ENCODE peak calls at places on chromosome 3, in six cellular contexts. D is HEK293T, Q is IMR-90, X is HepG2, J is K562, F is GM12878. H is an unnamed sample.

GRCh38 chr3:152100491-152101086 is 168.1 kb upstream of the MBNL1 start:
- DNase-seq in D (no peak), Q (no peak), X (no peak), J (no peak), F (peak), H (no peak)

GRCh38 chr3:64143399-64144130 is 81.7 kb downstream of the PRICKLE2 start:
- DNase-seq in D (no peak), Q (peak), X (no peak), J (no peak), F (no peak), H (no peak)

GRCh38 chr3:86937306-86937791 is 53.6 kb downstream of the VGLL3 start:
- DNase-seq in D (no peak), Q (peak), X (no peak), J (no peak), F (no peak), H (no peak)

GRCh38 chr3:127101411-127102067 is 91.4 kb upstream of the PRR23E start:
- DNase-seq in D (no peak), Q (no peak), X (no peak), J (no peak), F (no peak), H (no peak)

GRCh38 chr3:149673393-149673792 is 15.6 kb upstream of the WWTR1 start:
- DNase-seq in D (no peak), Q (peak), X (no peak), J (no peak), F (no peak), H (no peak)

GRCh38 chr3:173823911-173824460 is 426.4 kb downstream of the NLGN1 start:
- DNase-seq in D (no peak), Q (peak), X (no peak), J (no peak), F (no peak), H (no peak)

GRCh38 chr3:112132975-112133448 is at the start of gene GCSAM:
- DNase-seq in D (no peak), Q (no peak), X (no peak), J (no peak), F (peak), H (no peak)

GRCh38 chr3:124845406-124845805 is 41.8 kb downstream of the ITGB5 start:
- DNase-seq in D (no peak), Q (peak), X (no peak), J (no peak), F (no peak), H (no peak)

GRCh38 chr3:127407026-127407939 is 119.4 kb upstream of the PRR20G start:
- DNase-seq in D (no peak), Q (no peak), X (no peak), J (no peak), F (no peak), H (no peak)

GRCh38 chr3:155744091-155744625 is 713 bp downstream of the PLCH1 start:
- DNase-seq in D (peak), Q (peak), X (peak), J (peak), F (no peak), H (peak)

GRCh38 chr3:118573922-118574321 is 460.7 kb downstream of the IGSF11 start:
- DNase-seq in D (no peak), Q (no peak), X (no peak), J (no peak), F (no peak), H (no peak)

GRCh38 chr3:190120161-190121060 is at the start of gene P3H2:
- DNase-seq in D (peak), Q (peak), X (peak), J (no peak), F (no peak), H (peak)

GRCh38 chr3:107218864-107219269 is 158.4 kb upstream of the CCDC54 start:
- DNase-seq in D (no peak), Q (no peak), X (no peak), J (no peak), F (no peak), H (no peak)

GRCh38 chr3:33355611-33356010 is 78.4 kb downstream of the FBXL2 start:
- DNase-seq in D (peak), Q (peak), X (no peak), J (peak), F (no peak), H (no peak)

GRCh38 chr3:197352382-197352781 is 54.0 kb upstream of the DLG1 start:
- DNase-seq in D (no peak), Q (peak), X (no peak), J (no peak), F (no peak), H (no peak)

GRCh38 chr3:191136347-191136746 is 62.7 kb upstream of the OSTN start:
- DNase-seq in D (peak), Q (peak), X (peak), J (no peak), F (no peak), H (no peak)

GRCh38 chr3:49790626-49791411 is 4.5 kb upstream of the IP6K1 start:
- DNase-seq in D (no peak), Q (no peak), X (no peak), J (peak), F (no peak), H (no peak)

GRCh38 chr3:65604863-65605526 is 433.7 kb downstream of the MAGI1 start:
- DNase-seq in D (no peak), Q (peak), X (no peak), J (peak), F (no peak), H (no peak)

GRCh38 chr3:86869536-86869935 is 121.4 kb downstream of the VGLL3 start:
- DNase-seq in D (no peak), Q (no peak), X (no peak), J (no peak), F (no peak), H (no peak)

GRCh38 chr3:115706311-115706829 is 83.1 kb downstream of the GAP43 start:
- DNase-seq in D (no peak), Q (peak), X (peak), J (no peak), F (no peak), H (no peak)

GRCh38 chr3:122978569-122978968 is 49.0 kb downstream of the SEMA5B start:
- DNase-seq in D (no peak), Q (no peak), X (no peak), J (no peak), F (no peak), H (no peak)

GRCh38 chr3:141291610-141292345 is 60.2 kb downstream of the PXYLP1 start:
- DNase-seq in D (no peak), Q (no peak), X (no peak), J (no peak), F (no peak), H (no peak)

GRCh38 chr3:128681277-128681829 is 30.7 kb upstream of the RPN1 start:
- DNase-seq in D (no peak), Q (no peak), X (no peak), J (no peak), F (no peak), H (no peak)

GRCh38 chr3:58659051-58659675 is 7.4 kb downstream of the FAM3D start:
- DNase-seq in D (peak), Q (peak), X (peak), J (peak), F (no peak), H (peak)

GRCh38 chr3:184748219-184749135 is 36.6 kb upstream of the MAGEF1 start:
- DNase-seq in D (no peak), Q (peak), X (peak), J (peak), F (peak), H (peak)

GRCh38 chr3:141729240-141729639 is 8.9 kb upstream of the RNF7 start:
- DNase-seq in D (no peak), Q (no peak), X (no peak), J (no peak), F (no peak), H (no peak)

GRCh38 chr3:170689218-170689874 is 103.5 kb upstream of the SLC7A14 start:
- DNase-seq in D (no peak), Q (peak), X (no peak), J (no peak), F (no peak), H (peak)

GRCh38 chr3:43638594-43639447 is 17.0 kb upstream of the ANO10 start:
- DNase-seq in D (peak), Q (peak), X (no peak), J (peak), F (no peak), H (peak)

GRCh38 chr3:23668430-23668904 is 137.3 kb upstream of the UBE2E1 start:
- DNase-seq in D (no peak), Q (peak), X (no peak), J (no peak), F (no peak), H (peak)

DNA sequence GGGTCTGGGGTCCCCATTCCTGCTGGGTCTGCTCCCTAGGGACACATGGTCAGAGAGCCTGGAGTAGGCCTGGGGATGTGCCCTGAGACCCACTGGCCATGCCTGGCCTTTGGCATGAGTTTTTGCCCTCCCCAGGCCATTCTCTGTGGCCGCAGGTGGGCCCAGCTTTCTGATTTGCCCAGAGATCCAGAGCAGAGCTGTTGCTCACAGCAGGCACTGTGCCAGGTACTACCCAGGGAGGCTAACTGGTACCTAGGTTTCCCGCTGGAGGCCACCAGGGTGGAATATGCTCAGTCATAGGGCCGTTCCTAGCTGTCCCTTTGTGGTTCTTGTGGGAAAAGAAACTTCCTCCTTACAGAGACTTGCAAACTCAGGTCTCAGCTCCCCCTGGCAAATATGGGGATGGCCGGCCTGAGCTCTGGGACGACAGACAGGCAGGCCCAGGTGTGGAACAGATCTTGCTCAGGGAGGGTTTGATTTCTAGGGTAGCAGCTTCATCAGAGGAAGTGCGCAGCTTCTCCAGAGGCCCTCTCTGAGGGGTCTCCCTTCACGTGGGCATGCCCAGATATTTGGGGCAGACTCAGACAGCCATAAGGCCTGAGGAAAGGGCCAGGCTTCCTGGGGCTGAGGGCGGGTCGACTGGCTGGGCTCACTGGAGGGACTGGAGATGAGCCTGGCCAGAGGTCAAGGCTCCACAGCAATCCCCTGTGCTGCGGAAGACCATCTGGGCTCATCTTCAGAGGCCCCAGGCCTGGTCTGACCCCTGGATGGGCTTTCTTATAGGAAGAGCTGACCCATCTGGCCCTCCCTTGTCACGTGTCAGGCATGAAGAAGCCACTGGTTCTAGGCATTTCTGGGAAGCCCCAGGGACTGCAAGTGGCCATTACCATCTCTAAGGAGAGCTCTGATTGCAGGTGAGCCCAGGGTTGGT is 28.0 kb downstream of the ACAA1 start:
- DNase-seq in D (no peak), Q (no peak), X (no peak), J (no peak), F (no peak), H (no peak)
- TF ChIP-seq BHLHE40 in D (no peak), Q (no peak), X (no peak), J (no peak), F (no peak), H (no peak)

GRCh38 chr3:138381413-138381901 is 33.1 kb downstream of the MRAS start:
- DNase-seq in D (no peak), Q (peak), X (no peak), J (no peak), F (no peak), H (no peak)

GRCh38 chr3:138378990-138379389 is 30.6 kb downstream of the MRAS start:
- DNase-seq in D (no peak), Q (no peak), X (peak), J (no peak), F (no peak), H (no peak)

GRCh38 chr3:138383715-138384114 is 35.3 kb downstream of the MRAS start:
- DNase-seq in D (no peak), Q (no peak), X (no peak), J (no peak), F (no peak), H (no peak)

GRCh38 chr3:138384971-138385370 is 36.6 kb downstream of the MRAS start:
- DNase-seq in D (no peak), Q (no peak), X (peak), J (no peak), F (no peak), H (no peak)

DNA sequence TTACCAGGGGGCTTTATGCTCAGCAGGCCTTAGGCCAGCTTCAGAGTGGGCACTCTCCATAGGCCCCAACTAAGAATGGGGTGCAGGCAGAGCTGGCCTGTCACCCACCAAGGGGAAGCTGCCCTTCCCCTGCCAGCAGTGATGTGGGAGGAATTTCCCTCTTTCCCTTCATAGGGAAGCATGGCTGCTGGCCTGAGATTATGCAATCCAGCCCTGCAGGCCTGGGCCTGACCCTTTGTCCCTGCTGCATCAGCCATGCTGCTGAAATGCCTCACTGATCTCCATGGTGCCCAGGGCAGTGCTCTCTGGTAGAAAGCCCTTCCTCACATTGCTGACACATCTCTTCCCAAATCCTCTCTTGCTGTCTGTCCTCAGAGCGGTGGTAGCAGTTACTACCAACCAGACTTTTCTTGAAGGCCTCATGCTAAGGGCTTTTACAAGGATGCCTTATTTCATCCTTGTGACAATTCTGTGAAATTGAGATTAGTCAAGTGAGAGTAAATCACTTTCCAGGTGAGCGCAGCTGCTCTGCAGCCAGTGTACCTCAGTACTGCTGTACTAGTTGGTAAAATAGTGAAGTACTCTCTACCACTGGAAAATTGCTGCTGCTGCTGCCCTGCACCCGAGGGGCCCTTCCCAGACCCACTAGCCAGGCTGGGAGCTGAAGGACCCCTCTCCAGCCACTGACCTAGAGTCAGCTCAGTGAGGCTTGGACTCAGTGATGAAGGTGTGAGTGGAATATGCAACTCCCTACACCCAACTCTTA is 33.8 kb downstream of the MRAS start:
- DNase-seq in D (no peak), Q (peak), X (peak), J (no peak), F (no peak), H (no peak)
- TF ChIP-seq BHLHE40 in D (no peak), Q (no peak), X (no peak), J (no peak), F (no peak), H (no peak)

GRCh38 chr3:186165331-186165730 is 56.4 kb upstream of the ETV5 start:
- DNase-seq in D (no peak), Q (no peak), X (no peak), J (no peak), F (no peak), H (no peak)

GRCh38 chr3:186167646-186168045 is 58.8 kb upstream of the ETV5 start:
- DNase-seq in D (no peak), Q (no peak), X (no peak), J (no peak), F (no peak), H (no peak)

GRCh38 chr3:186166491-186167288 is 57.8 kb upstream of the ETV5 start:
- DNase-seq in D (no peak), Q (no peak), X (no peak), J (no peak), F (no peak), H (no peak)

GRCh38 chr3:186164696-186165095 is 55.8 kb upstream of the ETV5 start:
- DNase-seq in D (no peak), Q (no peak), X (no peak), J (no peak), F (no peak), H (no peak)

DNA sequence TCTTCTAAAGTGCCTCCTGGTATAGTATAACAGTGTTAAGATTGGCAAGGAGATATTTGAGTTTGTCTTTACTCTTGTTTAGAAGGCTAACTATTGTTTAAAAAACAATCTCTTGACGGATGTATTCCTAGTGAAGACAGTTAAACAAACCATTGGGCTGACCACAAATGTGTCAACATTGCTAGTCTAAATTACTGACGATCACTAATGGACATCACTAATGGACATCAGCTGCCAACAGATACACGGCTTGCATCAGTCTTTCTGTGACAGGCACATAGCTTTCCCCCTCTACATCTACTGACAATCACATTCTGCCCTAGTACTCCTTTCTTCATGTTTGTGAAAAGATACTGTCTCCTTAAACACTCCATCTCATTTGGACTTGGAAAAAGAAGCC is 57.1 kb upstream of the ETV5 start:
- DNase-seq in D (no peak), Q (no peak), X (no peak), J (no peak), F (no peak), H (no peak)
- TF ChIP-seq BHLHE40 in D (no peak), Q (no peak), X (no peak), J (no peak), F (no peak), H (no peak)

DNA sequence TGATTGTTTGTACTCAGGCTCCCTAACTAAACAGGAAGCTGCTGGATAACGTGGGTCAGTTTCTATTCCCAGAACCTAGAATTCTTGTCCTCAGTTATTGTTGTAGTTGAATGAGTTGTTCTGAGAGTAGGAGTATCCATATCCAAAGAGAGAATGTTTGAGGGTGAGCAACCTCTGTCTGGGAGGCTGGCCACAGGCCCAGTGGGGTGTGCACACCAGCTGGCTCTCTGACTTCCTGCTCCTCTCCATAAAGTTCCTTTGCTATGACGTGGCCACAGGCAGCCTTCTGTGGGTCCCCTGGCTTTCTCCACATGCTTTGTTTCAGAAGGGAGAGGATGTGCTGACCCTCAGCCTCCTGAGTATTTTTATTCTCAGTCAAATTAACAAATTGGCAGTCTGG is 47.7 kb upstream of the MED12L start:
- DNase-seq in D (no peak), Q (peak), X (no peak), J (no peak), F (no peak), H (peak)
- TF ChIP-seq BHLHE40 in D (no peak), Q (peak), X (no peak), J (no peak), F (no peak), H (no peak)

DNA sequence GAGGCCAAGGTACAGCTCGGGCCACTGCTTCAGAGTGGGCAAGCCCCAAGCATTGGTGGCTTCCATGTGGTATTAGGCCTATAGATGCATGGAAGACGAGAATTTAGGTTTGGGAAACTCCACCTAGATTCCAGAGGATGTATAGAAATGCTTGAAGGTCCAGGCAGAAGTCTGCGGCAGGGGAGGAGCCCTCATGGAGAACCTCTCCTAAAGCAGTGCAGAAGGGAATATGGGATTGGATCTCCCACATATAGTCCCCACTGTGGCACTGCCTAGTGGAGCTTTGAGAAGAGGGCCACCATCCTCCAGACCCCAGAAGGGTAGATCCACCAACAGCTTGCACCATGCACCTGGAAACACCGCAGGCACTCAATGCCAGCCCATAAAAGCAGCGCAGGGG is 48.1 kb upstream of the XXYLT1 start:
- DNase-seq in D (no peak), Q (no peak), X (no peak), J (no peak), F (no peak), H (no peak)
- TF ChIP-seq BHLHE40 in D (no peak), Q (no peak), X (no peak), J (no peak), F (no peak), H (no peak)

DNA sequence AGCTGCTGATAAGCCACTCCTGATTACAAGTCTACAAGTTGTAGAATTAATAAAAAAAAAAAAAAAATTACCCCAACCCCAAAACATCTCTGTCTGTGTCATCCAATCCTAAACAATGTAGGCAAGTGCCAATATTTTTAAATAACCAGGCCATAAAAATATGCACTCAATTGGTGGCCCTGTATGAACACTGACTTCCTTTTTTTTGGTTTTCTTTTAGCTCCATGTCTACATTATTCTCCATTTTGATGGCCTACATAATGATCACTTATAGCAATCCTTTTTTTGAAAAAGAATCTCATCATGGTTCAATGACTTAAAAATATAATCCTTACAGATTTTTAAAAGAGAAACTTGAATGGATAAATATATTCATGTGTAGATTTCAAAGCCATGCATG is 72.1 kb downstream of the FOXP1 start:
- DNase-seq in D (no peak), Q (no peak), X (no peak), J (no peak), F (no peak), H (no peak)
- TF ChIP-seq BHLHE40 in D (no peak), Q (no peak), X (no peak), J (no peak), F (no peak), H (no peak)

H was measured in A549.